ENCODE peak calls at places on chromosomes 13 and 19, in six cellular contexts. Y is stomach, Z is HFF-Myc, F is osteocyte, J is BE2C, A is endothelial cell. G is an unnamed sample.
A peak's percentile ranks its signal among the peaks of the same experiment; 100 is the strongest.

GRCh38 chr13:92838786-92839185 is 387.8 kb upstream of the GPC6 start:
- DNase-seq in Z (no peak), F (no peak), Y (no peak), J (no peak), A (no peak), G (no peak)

GRCh38 chr13:48490241-48490640 is 42.6 kb downstream of the RCBTB2 start:
- DNase-seq in J (no peak), A (no peak), Z (no peak), Y (no peak), F (no peak), G (no peak)

GRCh38 chr13:23069571-23069970 is 111.2 kb upstream of the SGCG start:
- DNase-seq in Y (no peak), J (no peak), F (no peak), A (no peak), Z (no peak), G (no peak)

GRCh38 chr13:113096052-113096744 is 9.4 kb upstream of the F7 start:
- DNase-seq in A (no peak), Z (no peak), J (no peak), Y (no peak), F (no peak), G (no peak)

GRCh38 chr13:98565726-98566577 is 11.0 kb downstream of the STK24 start:
- DNase-seq in Y (peak; percentile 31), Z (no peak), J (no peak), F (no peak), A (no peak), G (no peak)

GRCh38 chr19:35038623-35039512 is 2.7 kb upstream of the HPN start:
- DNase-seq in Z (no peak), J (no peak), Y (no peak), A (no peak), F (no peak), G (no peak)

GRCh38 chr19:35585844-35586243 is at the start of gene PMIS2:
- DNase-seq in Z (no peak), Y (no peak), A (no peak), F (no peak), J (peak; percentile 95), G (no peak)

GRCh38 chr19:56942749-56943148 is 102.2 kb upstream of the PEG3 start:
- DNase-seq in A (peak; percentile 26), F (peak; percentile 93), Z (no peak), J (peak; percentile 30), Y (peak; percentile 38), G (no peak)

GRCh38 chr19:5828661-5829566 is 10.6 kb downstream of the FUT6 start:
- DNase-seq in Y (peak; percentile 55), J (peak; percentile 94), F (no peak), A (no peak), Z (no peak), G (no peak)

GRCh38 chr19:14073232-14073924 is 792 bp downstream of the MISP3 start:
- DNase-seq in Y (peak; percentile 81), A (peak; percentile 76), J (peak; percentile 81), Z (no peak), F (peak; percentile 89), G (no peak)

GRCh38 chr19:50252111-50252886 is 48.9 kb downstream of the MYH14 start:
- DNase-seq in Z (no peak), J (peak; percentile 48), A (no peak), F (no peak), Y (no peak), G (no peak)

GRCh38 chr19:51101171-51101865 is 6.9 kb downstream of the CTU1 start:
- DNase-seq in F (no peak), Z (no peak), A (no peak), Y (no peak), J (no peak), G (no peak)

GRCh38 chr19:34963531-34964406 is at the start of gene ZNF792:
- DNase-seq in Z (no peak), A (peak; percentile 87), Y (peak; percentile 70), J (peak; percentile 93), F (peak; percentile 88), G (no peak)

GRCh38 chr19:11096210-11096841 is 7.1 kb downstream of the LDLR start:
- DNase-seq in J (no peak), A (no peak), F (peak; percentile 91), Y (no peak), Z (no peak), G (no peak)

GRCh38 chr19:45972081-45972943 is 1.4 kb downstream of the NOVA2 start:
- DNase-seq in F (no peak), Z (no peak), A (no peak), J (no peak), Y (no peak), G (no peak)

GRCh38 chr13:30866692-30867669 is 39.1 kb upstream of the MEDAG start:
- DNase-seq in J (peak; percentile 69), Z (no peak), A (no peak), Y (no peak), F (no peak), G (no peak)

GRCh38 chr19:52198678-52199077 is 8.8 kb downstream of the PPP2R1A start:
- DNase-seq in J (no peak), A (no peak), F (no peak), Y (no peak), Z (no peak), G (no peak)

GRCh38 chr13:60311527-60311926 is 85.5 kb upstream of the TDRD3 start:
- DNase-seq in F (no peak), Z (no peak), J (no peak), Y (no peak), A (no peak), G (no peak)

GRCh38 chr19:28184997-28185396 is 1028.0 kb downstream of the UQCRFS1 start:
- DNase-seq in Z (no peak), J (no peak), A (no peak), Y (no peak), F (no peak), G (no peak)

GRCh38 chr13:113124211-113125025 is 1.8 kb downstream of the F10 start:
- DNase-seq in Y (no peak), F (peak; percentile 77), J (no peak), Z (no peak), A (no peak), G (no peak)

GRCh38 chr13:83183439-83184149 is 698.7 kb downstream of the SLITRK1 start:
- DNase-seq in Y (no peak), Z (no peak), J (no peak), F (no peak), A (no peak), G (no peak)

GRCh38 chr13:33053397-33054066 is 37.3 kb downstream of the KL start:
- DNase-seq in J (no peak), Z (no peak), F (no peak), A (no peak), Y (no peak), G (no peak)

GRCh38 chr13:105518086-105518485 is 1017.4 kb downstream of the EFNB2 start:
- DNase-seq in Y (no peak), J (no peak), F (no peak), A (no peak), Z (no peak), G (no peak)

GRCh38 chr13:113643593-113643992 is 14.4 kb downstream of the ATP4B start:
- DNase-seq in J (no peak), F (no peak), Y (no peak), A (no peak), Z (no peak), G (no peak)

GRCh38 chr13:32309812-32310706 is 5.1 kb downstream of the ZAR1L start:
- DNase-seq in J (peak; percentile 16), A (peak; percentile 11), Y (no peak), Z (no peak), F (no peak), G (no peak)

GRCh38 chr19:41930926-41931592 is 2.8 kb upstream of the ERFL start:
- DNase-seq in J (no peak), A (no peak), F (no peak), Y (no peak), Z (no peak), G (no peak)
- TF ChIP-seq CTCF in J (no peak), A (peak; percentile 56), F (peak; percentile 53), Y (no peak), Z (peak; percentile 55), G (no peak)

DNA sequence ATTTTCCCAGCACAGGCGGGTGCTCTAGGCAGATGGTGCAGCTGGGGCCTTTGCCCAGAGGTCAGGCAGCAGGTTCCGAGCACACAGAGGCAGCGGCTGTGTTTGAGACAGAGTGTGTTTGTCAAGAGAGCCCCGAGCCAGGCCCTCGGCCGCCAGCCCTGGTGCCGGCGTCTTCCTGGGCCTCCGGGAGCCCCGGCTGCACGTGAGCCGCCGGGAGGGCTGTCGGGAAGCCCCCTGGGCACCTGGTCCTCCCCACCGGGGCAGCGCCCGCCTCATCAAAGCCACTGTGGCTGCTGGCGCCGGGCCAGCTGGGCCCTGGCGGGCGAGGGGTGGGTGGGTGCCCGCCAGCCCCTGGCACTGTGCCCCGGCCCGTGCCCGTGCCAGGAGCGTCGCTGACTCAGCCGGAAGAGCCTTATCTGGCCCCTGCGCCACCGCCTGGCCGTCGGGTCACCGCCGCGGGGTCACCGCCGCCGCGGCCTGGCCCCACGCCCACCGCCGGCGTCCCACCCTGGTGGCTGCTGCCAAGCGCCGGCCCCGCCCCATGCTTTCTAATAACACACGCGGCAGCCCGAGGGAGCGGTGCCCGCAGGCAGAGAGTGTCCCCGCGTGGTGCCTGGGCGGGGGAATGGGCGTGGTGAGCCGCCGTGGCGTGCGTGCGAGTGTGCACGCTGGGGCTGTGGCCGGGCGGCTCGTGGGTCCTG is 14.9 kb downstream of the ARID3A start:
- DNase-seq in F (no peak), A (no peak), J (peak; percentile 85), Y (peak; percentile 92), Z (no peak), G (no peak)
- TF ChIP-seq CTCF in F (no peak), A (no peak), J (no peak), Y (no peak), Z (no peak), G (no peak)

GRCh38 chr19:55099557-55100506 is 17.6 kb downstream of the PPP1R12C start:
- DNase-seq in A (peak; percentile 20), F (no peak), Z (no peak), Y (no peak), J (no peak), G (no peak)
- TF ChIP-seq CTCF in A (no peak), F (peak; percentile 13), Z (peak; percentile 10), Y (no peak), J (peak; percentile 39), G (no peak)

GRCh38 chr13:47463002-47463401 is 538.1 kb downstream of the SUCLA2 start:
- DNase-seq in Y (no peak), F (no peak), J (no peak), Z (no peak), A (no peak), G (no peak)

GRCh38 chr13:47463726-47464125 is 537.3 kb downstream of the SUCLA2 start:
- DNase-seq in A (no peak), Z (no peak), Y (no peak), F (no peak), J (peak; percentile 34), G (no peak)

GRCh38 chr13:47455581-47455980 is 545.5 kb downstream of the SUCLA2 start:
- DNase-seq in Y (no peak), Z (no peak), F (no peak), A (no peak), J (peak; percentile 14), G (no peak)

GRCh38 chr13:47457631-47458030 is 543.4 kb downstream of the SUCLA2 start:
- DNase-seq in Z (no peak), Y (no peak), J (no peak), A (no peak), F (no peak), G (no peak)

DNA sequence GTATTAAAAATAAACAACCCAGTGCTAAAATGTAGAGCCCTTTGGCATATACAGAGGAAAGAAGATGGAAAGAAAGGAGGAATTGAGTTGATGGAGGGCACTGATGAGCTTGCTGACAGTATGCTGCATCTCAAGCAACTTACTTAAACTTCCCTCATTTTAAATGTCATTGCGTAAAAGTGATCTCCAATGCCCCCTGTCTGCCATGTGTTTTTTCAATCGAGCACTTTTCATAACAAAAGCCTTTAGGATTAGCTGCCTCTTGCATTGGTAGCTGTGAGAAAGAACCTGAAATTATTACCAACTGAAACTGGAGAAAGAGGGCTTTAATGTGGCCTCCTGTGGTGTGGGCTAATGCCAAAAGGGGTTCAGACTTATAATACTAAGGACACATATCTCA is 541.6 kb downstream of the SUCLA2 start:
- DNase-seq in Z (no peak), Y (no peak), F (no peak), A (no peak), J (no peak), G (no peak)
- TF ChIP-seq CTCF in Z (peak; percentile 34), Y (no peak), F (peak; percentile 30), A (no peak), J (peak; percentile 49), G (no peak)